ENCODE peak calls at places on chromosomes 4 and X, in four cellular contexts. S is cardiac muscle cell, W is PC-3, A is GM12878. V is an unnamed sample.

GRCh38 chrX:153908219-153908875 is 3.9 kb downstream of the AVPR2 start:
- DNase-seq in S (no peak), A (no peak), W (no peak), V (no peak)

GRCh38 chr4:126851391-126851790 is 781.4 kb upstream of the INTU start:
- DNase-seq in S (peak; percentile 18), A (no peak), W (no peak), V (no peak)

GRCh38 chr4:48439988-48440387 is 43.2 kb upstream of the SLC10A4 start:
- DNase-seq in S (peak; percentile 50), W (no peak), A (no peak), V (no peak)

GRCh38 chr4:16864199-16864598 is 34.2 kb downstream of the LDB2 start:
- DNase-seq in A (no peak), S (no peak), W (no peak), V (no peak)

GRCh38 chr4:124713213-124713592 is 671 bp upstream of the ANKRD50 start:
- DNase-seq in S (peak; percentile 89), W (peak; percentile 65), A (no peak), V (peak; percentile 88)

GRCh38 chr4:169249214-169249973 is 21.4 kb downstream of the SH3RF1 start:
- DNase-seq in S (peak; percentile 57), W (peak; percentile 82), A (no peak), V (no peak)

GRCh38 chr4:137968956-137969709 is 273.0 kb downstream of the SLC7A11 start:
- DNase-seq in W (no peak), S (peak; percentile 85), A (no peak), V (no peak)

GRCh38 chr4:3345384-3345783 is 52.6 kb downstream of the RGS12 start:
- DNase-seq in A (no peak), W (no peak), S (no peak), V (no peak)

GRCh38 chr4:184416913-184417734 is 57.2 kb downstream of the IRF2 start:
- DNase-seq in S (peak; percentile 28), A (peak; percentile 48), W (no peak), V (no peak)

GRCh38 chr4:8608714-8609391 is 16.3 kb downstream of the CPZ start:
- DNase-seq in A (no peak), W (no peak), S (no peak), V (no peak)

GRCh38 chr4:56674984-56675383 is 6.1 kb downstream of the HOPX start:
- DNase-seq in W (no peak), A (no peak), S (no peak), V (no peak)

GRCh38 chrX:53445977-53446376 is 11.8 kb upstream of the HSD17B10 start:
- DNase-seq in A (no peak), W (peak; percentile 64), S (peak; percentile 44), V (peak; percentile 53)

GRCh38 chr4:132383571-132384199 is 765.4 kb upstream of the PCDH10 start:
- DNase-seq in S (no peak), A (no peak), W (peak; percentile 33), V (no peak)

GRCh38 chrX:97026406-97026805 is 142.7 kb downstream of the RPA4 start:
- DNase-seq in S (peak; percentile 51), W (peak; percentile 23), A (no peak), V (no peak)

GRCh38 chrX:21373637-21374162 is 518 bp upstream of the CNKSR2 start:
- DNase-seq in A (no peak), S (no peak), W (no peak), V (peak; percentile 29)

GRCh38 chr4:3783691-3784306 is 17.6 kb downstream of the ADRA2C start:
- DNase-seq in S (no peak), A (no peak), W (peak; percentile 35), V (peak; percentile 51)

GRCh38 chrX:9465380-9466114 is 689 bp downstream of the TBL1X start:
- DNase-seq in W (no peak), S (no peak), A (no peak), V (peak; percentile 9)

GRCh38 chr4:112517067-112517588 is 1.1 kb upstream of the NEUROG2 start:
- DNase-seq in A (peak; percentile 65), W (no peak), S (no peak), V (no peak)

GRCh38 chrX:37638047-37638446 is 47.5 kb upstream of the XK start:
- DNase-seq in S (no peak), A (no peak), W (no peak), V (no peak)

GRCh38 chr4:158282252-158282651 is 72.0 kb downstream of the TMEM144 start:
- DNase-seq in A (no peak), W (peak; percentile 42), S (peak; percentile 15), V (no peak)

GRCh38 chr4:140353836-140354235 is 19.6 kb upstream of the SCOC start:
- DNase-seq in W (no peak), A (no peak), S (no peak), V (no peak)

GRCh38 chr4:39410415-39410814 is 3.7 kb downstream of the KLB start:
- DNase-seq in A (no peak), S (peak; percentile 35), W (peak; percentile 5), V (no peak)

GRCh38 chr4:58734030-58734673 is 1624.0 kb upstream of the IGFBP7 start:
- DNase-seq in W (no peak), A (no peak), S (no peak), V (no peak)

GRCh38 chrX:79413009-79413408 is 45.9 kb upstream of the ITM2A start:
- DNase-seq in S (peak; percentile 36), W (peak; percentile 39), A (no peak), V (no peak)

GRCh38 chrX:40144576-40144975 is 46.8 kb upstream of the BCOR start:
- DNase-seq in A (no peak), W (no peak), S (no peak), V (no peak)

GRCh38 chr4:32135642-32136041 is 1415.5 kb downstream of the PCDH7 start:
- DNase-seq in W (peak; percentile 64), A (no peak), S (no peak), V (no peak)

DNA sequence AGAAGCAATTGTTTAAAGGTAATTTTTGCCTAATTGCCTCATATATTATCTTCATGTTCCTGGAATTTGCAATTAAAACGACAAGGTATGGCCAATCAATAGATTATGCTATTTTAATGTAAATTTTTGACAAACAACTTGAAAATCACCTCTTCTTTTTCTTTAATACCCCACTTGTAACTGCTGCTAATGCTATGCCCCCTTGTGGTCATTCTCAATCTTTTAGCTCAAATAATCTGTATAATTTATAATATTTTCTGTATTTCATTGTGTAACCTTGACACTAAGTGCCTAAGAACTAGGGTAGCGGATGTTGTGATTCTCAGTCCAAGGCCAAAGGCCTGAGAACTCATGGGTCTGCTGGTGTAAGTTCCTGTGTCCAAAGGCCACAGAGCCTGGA is 831.7 kb upstream of the POU3F4 start:
- DNase-seq in S (no peak), A (no peak), W (peak; percentile 30), V (no peak)
- TF ChIP-seq CTCF in S (no peak), A (peak; percentile 21), W (peak; percentile 60), V (no peak)

DNA sequence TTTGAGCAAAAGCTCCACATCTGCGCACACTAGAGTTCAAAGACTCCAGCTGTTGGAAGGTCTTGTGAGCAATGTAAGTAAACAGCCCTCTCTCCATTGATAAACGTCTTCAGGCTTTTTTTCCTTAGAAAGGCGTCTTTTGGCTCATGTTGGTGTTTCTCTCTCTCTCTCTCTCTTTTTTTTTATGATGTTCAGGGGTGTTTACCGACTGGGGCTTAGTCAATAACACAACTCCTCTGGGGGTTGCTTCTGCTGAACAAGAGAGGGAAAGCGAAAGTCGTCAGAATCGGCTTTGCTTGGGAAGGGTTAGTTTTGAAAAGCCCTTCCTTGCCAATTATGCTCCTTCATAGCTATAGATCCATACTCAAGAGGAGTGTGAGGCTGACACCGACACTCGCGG is 53.1 kb upstream of the C1QTNF7 start:
- DNase-seq in S (peak; percentile 51), A (no peak), W (no peak), V (no peak)
- H3K4me3 ChIP-seq in S (no peak overlapping the region), A (no peak overlapping the region), W (no peak overlapping the region), V (no peak overlapping the region)

GRCh38 chrX:143466130-143466529 is 51.1 kb downstream of the SPANXN3 start:
- DNase-seq in A (no peak), W (peak; percentile 3), S (no peak), V (no peak)
- H3K9me3 ChIP-seq in A (no peaks in the 10 kb centered on the region), W (no peaks in the 10 kb centered on the region), S (no peaks in the 10 kb centered on the region), V (no peaks in the 10 kb centered on the region)

GRCh38 chr4:7594013-7594412 is 159.3 kb upstream of the PSAPL1 start:
- DNase-seq in W (no peak), A (no peak), S (no peak), V (no peak)
- TF ChIP-seq CTCF in W (no peak), A (no peak), S (no peak), V (peak; percentile 29)

GRCh38 chrX:52263417-52263816 is 78.7 kb downstream of the MAGED4 start:
- DNase-seq in A (no peak), W (no peak), S (no peak), V (no peak)

GRCh38 chrX:52265713-52266112 is 81.0 kb downstream of the MAGED4 start:
- DNase-seq in A (no peak), W (no peak), S (no peak), V (no peak)

GRCh38 chrX:52261463-52262194 is 76.9 kb downstream of the MAGED4 start:
- DNase-seq in W (peak; percentile 80), S (peak; percentile 92), A (peak; percentile 64), V (peak; percentile 88)

GRCh38 chrX:52262195-52262546 is 77.5 kb downstream of the MAGED4 start:
- DNase-seq in A (no peak), W (no peak), S (no peak), V (no peak)

GRCh38 chrX:52261125-52261462 is 76.4 kb downstream of the MAGED4 start:
- DNase-seq in S (no peak), W (no peak), A (no peak), V (no peak)
- H3K4me3 ChIP-seq in S (peak overlapping the region; percentile 65), W (peak overlapping the region; percentile 80), A (peak overlapping the region; percentile 68), V (peak overlapping the region; percentile 62)

DNA sequence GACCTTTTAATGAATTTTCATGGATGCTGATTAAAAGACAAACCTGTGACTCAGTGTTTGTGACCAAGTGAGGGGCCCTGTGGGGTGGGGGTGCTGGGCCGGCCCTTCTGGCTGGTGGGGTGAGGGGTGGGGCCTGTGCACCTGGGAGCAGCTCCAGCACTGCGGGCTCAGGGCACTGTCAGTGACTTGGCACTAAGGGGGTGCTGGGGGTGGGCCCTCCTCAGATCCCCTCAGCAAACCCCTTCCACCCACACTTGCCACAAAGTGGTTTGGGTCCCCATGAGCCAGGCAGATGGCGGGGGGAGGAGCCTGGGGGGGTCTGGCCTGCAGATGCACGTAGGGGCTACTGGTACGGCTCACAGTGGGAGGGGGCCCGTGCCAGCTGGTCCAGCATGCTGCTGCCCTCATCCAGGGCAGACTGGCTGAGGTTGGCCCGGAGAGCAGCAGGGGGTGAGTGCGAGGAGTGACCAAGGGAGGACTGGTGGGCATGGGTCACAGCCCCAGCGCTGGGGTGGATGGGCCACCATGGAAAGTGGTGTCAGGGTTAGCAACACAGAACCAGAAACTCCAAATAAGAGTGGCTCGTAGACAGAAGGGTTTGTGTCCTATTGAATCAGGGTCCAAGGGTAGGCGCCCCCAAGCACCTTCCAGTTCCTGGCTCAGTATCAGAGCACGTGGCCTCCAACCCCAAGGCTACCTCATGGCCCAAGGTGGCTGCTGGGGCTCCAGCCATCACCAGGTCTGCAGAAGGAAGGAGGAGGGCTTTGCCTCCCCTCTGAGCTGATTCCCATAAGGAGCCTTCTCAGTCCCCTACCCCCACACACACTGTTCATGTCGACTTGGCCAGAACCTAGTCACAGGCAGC is 10.1 kb downstream of the NKX1-1 start:
- DNase-seq in S (no peak), A (no peak), W (no peak), V (no peak)
- H3K9me3 ChIP-seq in S (no peaks in the 10 kb centered on the region), A (peaks cover 15% of the 10 kb centered on the region), W (no peaks in the 10 kb centered on the region), V (no peaks in the 10 kb centered on the region)

V was measured in BE2C.